ENCODE peak calls at places on chromosomes 11 and 22, in seven cellular contexts. Y is AG04450; K is CD8-positive, alpha-beta T cell; Q is esophagus muscularis mucosa; U is BJ; E is foreskin fibroblast; S is cardiac muscle cell. A is an unnamed sample.

GRCh38 chr11:134034496-134035381 is 34.1 kb upstream of the JAM3 start:
- DNase-seq in Y (no peak), K (no peak), Q (no peak), U (no peak), E (no peak), S (no peak), A (no peak)

GRCh38 chr22:42288791-42289190 is 18.3 kb upstream of the TCF20 start:
- DNase-seq in Y (no peak), K (no peak), Q (no peak), U (no peak), E (no peak), S (no peak), A (no peak)

GRCh38 chr11:91998466-91998865 is 226.2 kb upstream of the FAT3 start:
- DNase-seq in Y (no peak), K (no peak), Q (no peak), U (no peak), E (no peak), S (no peak), A (no peak)

GRCh38 chr11:75431533-75432525 is 1.2 kb downstream of the KLHL35 start:
- DNase-seq in Y (no peak), K (no peak), Q (no peak), U (no peak), E (no peak), S (no peak), A (no peak)

GRCh38 chr11:22625448-22626287 is at the start of gene FANCF:
- DNase-seq in Y (peak; percentile 99), K (peak; percentile 89), Q (peak; percentile 98), U (peak; percentile 90), E (peak; percentile 99), S (peak; percentile 95), A (peak; percentile 100)

GRCh38 chr11:6648505-6648904 is 7.1 kb downstream of the DCHS1 start:
- DNase-seq in Y (no peak), K (no peak), Q (no peak), U (no peak), E (no peak), S (no peak), A (no peak)

GRCh38 chr22:37930270-37930951 is 23.0 kb downstream of the C22orf23 start:
- DNase-seq in Y (no peak), K (no peak), Q (no peak), U (no peak), E (peak; percentile 67), S (no peak), A (no peak)

GRCh38 chr11:92152245-92152644 is 72.4 kb upstream of the FAT3 start:
- DNase-seq in Y (no peak), K (no peak), Q (no peak), U (no peak), E (no peak), S (no peak), A (no peak)

GRCh38 chr11:3127706-3128355 is 37.3 kb downstream of the OSBPL5 start:
- DNase-seq in Y (no peak), K (no peak), Q (no peak), U (no peak), E (no peak), S (no peak), A (no peak)

GRCh38 chr22:42805016-42805997 is 51.8 kb downstream of the ARFGAP3 start:
- DNase-seq in Y (no peak), K (no peak), Q (no peak), U (no peak), E (no peak), S (no peak), A (no peak)

GRCh38 chr11:112784323-112785073 is 176.7 kb upstream of the NCAM1 start:
- DNase-seq in Y (no peak), K (no peak), Q (no peak), U (no peak), E (peak; percentile 49), S (peak; percentile 83), A (no peak)
- H3K4me3 ChIP-seq in Y (no peak overlapping the region), K (no peak overlapping the region), Q (peak overlapping the region; percentile 20), U (no peak overlapping the region), E (peak overlapping the region; percentile 26), S (no peak overlapping the region), A (no peak overlapping the region)

GRCh38 chr22:25718109-25718830 is 23.7 kb upstream of the MYO18B start:
- DNase-seq in Y (no peak), K (no peak), Q (no peak), U (no peak), E (no peak), S (no peak), A (no peak)

GRCh38 chr22:25716637-25717036 is 25.4 kb upstream of the MYO18B start:
- DNase-seq in Y (no peak), K (no peak), Q (no peak), U (no peak), E (no peak), S (no peak), A (no peak)

GRCh38 chr22:25728064-25728463 is 13.9 kb upstream of the MYO18B start:
- DNase-seq in Y (no peak), K (no peak), Q (no peak), U (no peak), E (no peak), S (peak; percentile 40), A (no peak)

GRCh38 chr22:25726241-25726640 is 15.7 kb upstream of the MYO18B start:
- DNase-seq in Y (no peak), K (no peak), Q (no peak), U (no peak), E (no peak), S (no peak), A (no peak)

DNA sequence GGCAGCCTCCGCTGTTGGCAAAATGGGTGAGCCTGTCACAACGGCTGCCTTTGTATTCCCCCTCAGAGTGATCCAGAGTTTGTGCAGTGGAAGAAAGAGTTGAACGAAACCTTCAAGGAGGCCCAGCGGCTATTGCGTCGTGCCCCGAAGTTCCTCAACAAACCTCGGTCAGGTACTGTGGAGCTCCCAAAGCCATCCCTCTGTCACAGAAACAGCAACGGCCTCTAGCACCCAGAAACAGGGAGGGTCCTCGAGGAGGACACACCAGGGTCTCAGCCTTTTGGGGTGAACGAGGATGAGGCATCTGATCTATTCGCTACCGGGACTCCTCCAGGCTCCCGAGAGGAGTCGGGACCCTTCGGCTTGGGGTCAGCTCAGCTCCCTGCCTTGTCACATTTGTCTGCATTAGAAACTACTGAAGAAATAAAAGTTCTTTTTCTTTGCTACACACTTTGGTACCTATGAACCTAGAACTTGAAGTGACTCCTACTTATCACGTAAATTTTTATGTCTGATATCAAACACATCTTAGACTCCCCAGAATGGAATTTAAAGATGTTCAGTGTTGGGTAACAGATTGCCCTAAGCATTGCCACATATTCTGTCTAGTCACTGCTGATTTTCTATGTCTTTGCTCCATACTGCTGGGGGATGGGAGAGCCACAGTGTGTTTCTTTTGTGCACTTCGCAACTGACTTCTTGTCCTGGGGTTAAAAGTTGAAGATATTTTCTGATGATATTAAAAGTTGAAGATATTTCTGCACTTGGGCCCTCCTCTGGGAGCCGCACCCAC is 19.6 kb upstream of the MYO18B start:
- DNase-seq in Y (no peak), K (no peak), Q (no peak), U (no peak), E (no peak), S (no peak), A (no peak)
- TF ChIP-seq CTCF in Y (no peak), K (no peak), Q (no peak), U (no peak), E (no peak), S (no peak), A (no peak)

GRCh38 chr11:65133724-65134123 is 595 bp downstream of the SYVN1 start:
- DNase-seq in Y (no peak), K (no peak), Q (no peak), U (no peak), E (peak; percentile 53), S (no peak), A (no peak)

GRCh38 chr11:65134240-65134951 is at the start of gene SYVN1:
- DNase-seq in Y (peak; percentile 67), K (peak; percentile 89), Q (peak; percentile 98), U (no peak), E (peak; percentile 93), S (peak; percentile 93), A (peak; percentile 38)

GRCh38 chr11:65136515-65137096 is 2.3 kb upstream of the SYVN1 start:
- DNase-seq in Y (no peak), K (no peak), Q (no peak), U (no peak), E (no peak), S (no peak), A (no peak)

GRCh38 chr11:65134952-65135632 is 773 bp upstream of the SYVN1 start:
- DNase-seq in Y (peak; percentile 92), K (peak; percentile 71), Q (peak; percentile 96), U (peak; percentile 87), E (peak; percentile 96), S (peak; percentile 96), A (peak; percentile 87)

DNA sequence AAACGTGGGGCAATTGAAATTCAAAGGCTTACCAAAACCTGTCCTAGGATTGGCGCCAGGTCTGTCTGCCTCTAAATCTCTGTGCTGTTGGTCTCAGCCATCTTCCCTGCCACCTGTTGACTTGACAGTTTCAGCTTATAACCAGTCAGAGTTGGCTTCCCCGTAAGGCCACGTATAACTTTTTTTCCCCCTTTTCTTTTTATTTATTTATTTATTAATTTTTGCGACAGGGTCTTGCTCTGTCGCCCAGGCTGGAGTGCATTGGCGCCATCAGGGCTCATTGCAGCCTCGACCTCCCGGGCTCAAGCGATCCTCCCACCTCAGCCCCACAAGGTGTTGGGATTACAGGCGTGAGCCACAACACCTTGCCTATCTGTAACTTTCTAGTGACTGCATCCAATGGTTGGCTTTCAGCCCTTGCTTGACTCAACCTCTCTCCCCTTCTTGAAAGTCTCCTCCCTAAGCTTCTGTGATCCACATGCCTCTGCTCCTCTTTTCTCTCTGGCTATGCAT is 1.4 kb upstream of the SYVN1 start:
- DNase-seq in Y (no peak), K (no peak), Q (no peak), U (no peak), E (no peak), S (no peak), A (no peak)
- H3K4me3 ChIP-seq in Y (peak overlapping the region; percentile 95), K (peak overlapping the region; percentile 85), Q (peak overlapping the region; percentile 95), U (peak overlapping the region; percentile 84), E (peak overlapping the region; percentile 98), S (peak overlapping the region; percentile 82), A (peak overlapping the region; percentile 93)

GRCh38 chr11:19697721-19698121 is 14.9 kb upstream of the NAV2 start:
- DNase-seq in Y (no peak), K (no peak), Q (no peak), U (no peak), E (no peak), S (peak; percentile 49), A (no peak)

GRCh38 chr11:19696904-19697303 is 15.7 kb upstream of the NAV2 start:
- DNase-seq in Y (no peak), K (no peak), Q (no peak), U (no peak), E (no peak), S (no peak), A (no peak)

GRCh38 chr11:19698493-19699292 is 13.9 kb upstream of the NAV2 start:
- DNase-seq in Y (peak; percentile 43), K (no peak), Q (no peak), U (no peak), E (peak; percentile 77), S (no peak), A (no peak)

GRCh38 chr11:19694796-19695345 is 17.8 kb upstream of the NAV2 start:
- DNase-seq in Y (no peak), K (no peak), Q (no peak), U (no peak), E (no peak), S (no peak), A (no peak)

DNA sequence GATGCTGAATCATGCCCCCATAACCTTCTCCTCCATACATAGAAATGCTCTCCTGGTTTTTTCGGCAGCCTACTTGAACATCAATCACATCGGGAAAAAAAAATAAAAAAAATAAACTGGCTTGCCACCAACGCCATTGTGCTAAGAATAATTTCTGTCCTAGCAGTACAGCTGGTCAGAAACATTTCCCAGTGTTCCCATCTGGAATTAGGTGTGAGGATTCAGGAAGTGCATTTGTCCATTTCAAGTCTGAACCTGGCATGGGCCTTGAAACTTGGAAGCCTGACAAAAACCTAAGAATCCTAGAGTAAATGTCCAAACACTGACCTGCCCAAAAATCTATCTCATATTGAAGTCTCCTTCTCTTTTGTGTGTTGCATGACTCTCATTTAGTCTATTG is 16.6 kb upstream of the NAV2 start:
- DNase-seq in Y (no peak), K (no peak), Q (no peak), U (no peak), E (no peak), S (no peak), A (no peak)
- TF ChIP-seq CTCF in Y (no peak), K (no peak), Q (no peak), U (no peak), E (no peak), S (no peak), A (no peak)

A was measured in HFF-Myc.